ENCODE peak calls at places on chromosomes 11 and 22, in ten cellular contexts. S, V, F, M, J, L, U, C, T and W are unnamed samples.

GRCh38 chr22:48785792-48786678 is 1041.6 kb downstream of the BRD1 start:
- DNase-seq in L (no peak), U (no peak), V (no peak), F (no peak), S (no peak), M (no peak), J (no peak), C (no peak), T (no peak), W (no peak)

GRCh38 chr11:326842-327580 is 6.4 kb upstream of the IFITM3 start:
- DNase-seq in C (peak), J (peak), S (no peak), M (no peak), V (no peak), L (peak), T (peak), U (no peak), F (peak), W (no peak)

GRCh38 chr11:92848578-92848977 is 120.9 kb upstream of the MTNR1B start:
- DNase-seq in U (no peak), S (no peak), F (no peak), J (no peak), M (no peak), C (no peak), L (no peak), V (no peak), T (no peak), W (no peak)

GRCh38 chr11:108743851-108744250 is 79.0 kb downstream of the DDX10 start:
- DNase-seq in U (no peak), M (peak), T (no peak), J (no peak), S (no peak), L (no peak), F (no peak), V (no peak), C (no peak), W (no peak)

GRCh38 chr11:7749456-7749855 is 43.2 kb upstream of the OVCH2 start:
- DNase-seq in J (no peak), M (no peak), S (no peak), T (peak), V (no peak), U (no peak), L (no peak), F (no peak), C (no peak), W (no peak)

GRCh38 chr11:46682773-46683752 is 17.4 kb downstream of the ARHGAP1 start:
- DNase-seq in V (no peak), J (peak), C (no peak), S (no peak), T (peak), F (peak), L (no peak), M (no peak), U (no peak), W (no peak)

GRCh38 chr22:32829451-32829851 is 27.9 kb downstream of the TIMP3 start:
- DNase-seq in M (no peak), S (no peak), V (no peak), U (no peak), J (no peak), C (no peak), F (no peak), T (no peak), L (no peak), W (no peak)

GRCh38 chr22:35445933-35446332 is 46.0 kb downstream of the MCM5 start:
- DNase-seq in J (no peak), L (no peak), T (no peak), U (no peak), C (no peak), V (no peak), F (no peak), S (no peak), M (no peak), W (no peak)

GRCh38 chr11:109934151-109934550 is 159.0 kb upstream of the ZC3H12C start:
- DNase-seq in L (no peak), S (no peak), F (no peak), M (no peak), T (no peak), C (no peak), V (no peak), J (no peak), U (no peak), W (no peak)

GRCh38 chr11:59560290-59560701 is 49.0 kb downstream of the OR4D9 start:
- DNase-seq in U (no peak), L (no peak), V (peak), T (peak), F (peak), J (peak), S (peak), C (no peak), M (peak), W (peak)

GRCh38 chr11:17578296-17578695 is 31.2 kb downstream of the OTOG start:
- DNase-seq in L (no peak), C (no peak), U (no peak), V (no peak), T (no peak), J (no peak), F (no peak), M (no peak), S (no peak), W (no peak)

GRCh38 chr11:3119141-3119821 is 45.8 kb downstream of the OSBPL5 start:
- DNase-seq in C (no peak), U (no peak), T (no peak), J (no peak), S (no peak), V (no peak), F (peak), M (no peak), L (peak), W (no peak)

GRCh38 chr11:31827458-31828206 is 16.5 kb upstream of the PAX6 start:
- DNase-seq in U (no peak), J (peak), C (no peak), V (no peak), F (no peak), T (no peak), L (no peak), S (no peak), M (no peak), W (no peak)

GRCh38 chr22:25083414-25084166 is 116.1 kb upstream of the CRYBB3 start:
- DNase-seq in S (no peak), V (no peak), L (no peak), J (no peak), C (no peak), F (no peak), M (no peak), T (no peak), U (no peak), W (no peak)

GRCh38 chr22:24985824-24986214 is 33.3 kb downstream of the KIAA1671 start:
- DNase-seq in C (no peak), M (no peak), U (no peak), V (no peak), L (no peak), J (peak), F (peak), S (no peak), T (peak), W (peak)

GRCh38 chr11:73752216-73752867 is 8.5 kb downstream of the RAB6A start:
- DNase-seq in J (peak), U (no peak), L (no peak), V (no peak), T (no peak), M (peak), S (no peak), F (peak), C (no peak), W (no peak)

GRCh38 chr11:35147273-35147672 is 8.3 kb downstream of the CD44 start:
- DNase-seq in C (no peak), M (no peak), U (no peak), S (no peak), V (no peak), L (no peak), F (no peak), J (no peak), T (no peak), W (no peak)

GRCh38 chr22:24112188-24112587 is 69.1 kb upstream of the SUSD2 start:
- DNase-seq in M (no peak), S (no peak), F (no peak), L (no peak), U (no peak), T (peak), J (no peak), V (no peak), C (no peak), W (peak)

GRCh38 chr11:109704432-109704831 is 282.4 kb downstream of the C11orf87 start:
- DNase-seq in T (no peak), J (no peak), V (no peak), F (no peak), S (no peak), L (no peak), U (no peak), M (no peak), C (no peak), W (no peak)

GRCh38 chr11:41307371-41308080 is 151.9 kb downstream of the LRRC4C start:
- DNase-seq in V (no peak), U (no peak), T (no peak), S (no peak), J (no peak), M (no peak), C (peak), L (no peak), F (no peak), W (no peak)

GRCh38 chr11:69820441-69820840 is 1.2 kb upstream of the FGF3 start:
- DNase-seq in S (no peak), V (no peak), M (no peak), T (no peak), J (no peak), F (no peak), U (no peak), C (no peak), L (no peak), W (no peak)

GRCh38 chr11:85902353-85902752 is 47.2 kb downstream of the CCDC83 start:
- DNase-seq in M (no peak), T (no peak), U (no peak), C (no peak), V (no peak), S (no peak), L (no peak), F (no peak), J (no peak), W (no peak)

GRCh38 chr11:18523079-18523478 is 3.7 kb downstream of the TSG101 start:
- DNase-seq in F (no peak), S (no peak), U (no peak), V (no peak), T (no peak), M (no peak), L (no peak), C (no peak), J (no peak), W (no peak)

GRCh38 chr22:46131151-46131587 is 19.2 kb upstream of the PPARA start:
- DNase-seq in C (no peak), V (no peak), T (no peak), F (no peak), L (no peak), U (no peak), M (no peak), S (no peak), J (no peak), W (no peak)

GRCh38 chr22:50184004-50184461 is 1.7 kb upstream of the TRABD start:
- DNase-seq in J (peak), T (peak), C (peak), V (no peak), U (no peak), L (peak), F (peak), S (peak), M (no peak), W (peak)

GRCh38 chr11:118622376-118623290 is 15.2 kb downstream of the PHLDB1 start:
- DNase-seq in J (peak), C (no peak), S (no peak), T (peak), U (peak), L (peak), V (no peak), F (peak), M (peak), W (peak)

GRCh38 chr22:25714070-25714469 is 27.9 kb upstream of the MYO18B start:
- DNase-seq in J (no peak), S (no peak), M (no peak), L (no peak), V (no peak), U (no peak), C (no peak), F (no peak), T (no peak), W (no peak)

GRCh38 chr22:26585104-26585790 is 4.7 kb downstream of the TPST2 start:
- DNase-seq in U (no peak), L (peak), F (peak), T (peak), C (no peak), J (peak), S (no peak), M (peak), V (no peak), W (peak)

GRCh38 chr11:71365626-71366025 is 82.6 kb downstream of the DHCR7 start:
- DNase-seq in C (no peak), V (no peak), J (no peak), T (no peak), M (no peak), F (no peak), U (no peak), L (no peak), S (no peak), W (no peak)

GRCh38 chr11:123770712-123771111 is 16.4 kb upstream of the OR6X1 start:
- DNase-seq in L (no peak), C (no peak), J (no peak), V (no peak), M (no peak), S (no peak), U (no peak), T (no peak), F (no peak), W (no peak)

GRCh38 chr11:120260616-120261015 is 20.7 kb downstream of the POU2F3 start:
- DNase-seq in C (no peak), F (no peak), V (no peak), S (no peak), M (no peak), T (no peak), U (no peak), J (no peak), L (no peak), W (no peak)

GRCh38 chr11:16844268-16844667 is 105.8 kb downstream of the C11orf58 start:
- DNase-seq in F (no peak), L (no peak), M (no peak), S (no peak), J (no peak), T (no peak), C (no peak), U (no peak), V (no peak), W (no peak)

GRCh38 chr11:73216466-73216865 is 1.6 kb upstream of the P2RY2 start:
- DNase-seq in J (no peak), M (no peak), T (no peak), F (no peak), C (no peak), V (no peak), U (no peak), S (no peak), L (no peak), W (no peak)

GRCh38 chr11:122100222-122101080 is 15.6 kb downstream of the BLID start:
- DNase-seq in T (peak), V (no peak), U (no peak), F (peak), J (peak), C (no peak), M (peak), L (peak), S (no peak), W (peak)

GRCh38 chr11:95299078-95299611 is 68.1 kb upstream of the SESN3 start:
- DNase-seq in J (peak), T (no peak), V (no peak), F (no peak), L (no peak), M (peak), U (no peak), C (no peak), S (no peak), W (peak)

GRCh38 chr11:3123316-3123715 is 41.8 kb downstream of the OSBPL5 start:
- DNase-seq in M (peak), F (peak), V (no peak), T (no peak), U (no peak), L (peak), C (no peak), S (no peak), J (peak), W (peak)

GRCh38 chr22:23101524-23101923 is 31.2 kb downstream of the GNAZ start:
- DNase-seq in S (no peak), C (no peak), F (no peak), U (no peak), V (no peak), J (no peak), M (no peak), T (no peak), L (no peak), W (no peak)

GRCh38 chr11:112795142-112795815 is 165.9 kb upstream of the NCAM1 start:
- DNase-seq in T (peak), U (peak), F (peak), M (no peak), S (peak), J (peak), L (no peak), V (peak), C (no peak), W (peak)

GRCh38 chr11:116501728-116502127 is 271.1 kb downstream of the BUD13 start:
- DNase-seq in T (no peak), S (peak), L (no peak), C (no peak), F (no peak), J (no peak), U (no peak), M (no peak), V (no peak), W (no peak)
- H3K4me3 ChIP-seq in T (no peak), S (no peak), L (no peak), C (no peak), F (no peak), J (no peak), U (no peak), M (no peak), V (no peak), W (no peak)

GRCh38 chr11:45212566-45213315 is 66.3 kb downstream of the PRDM11 start:
- DNase-seq in L (no peak), S (peak), V (no peak), T (no peak), U (peak), M (no peak), J (no peak), F (no peak), C (no peak), W (no peak)
- TF ChIP-seq CTCF in L (no peak), S (peak), V (no peak), T (no peak), U (peak), M (peak), J (peak), F (no peak), C (no peak), W (no peak)

DNA sequence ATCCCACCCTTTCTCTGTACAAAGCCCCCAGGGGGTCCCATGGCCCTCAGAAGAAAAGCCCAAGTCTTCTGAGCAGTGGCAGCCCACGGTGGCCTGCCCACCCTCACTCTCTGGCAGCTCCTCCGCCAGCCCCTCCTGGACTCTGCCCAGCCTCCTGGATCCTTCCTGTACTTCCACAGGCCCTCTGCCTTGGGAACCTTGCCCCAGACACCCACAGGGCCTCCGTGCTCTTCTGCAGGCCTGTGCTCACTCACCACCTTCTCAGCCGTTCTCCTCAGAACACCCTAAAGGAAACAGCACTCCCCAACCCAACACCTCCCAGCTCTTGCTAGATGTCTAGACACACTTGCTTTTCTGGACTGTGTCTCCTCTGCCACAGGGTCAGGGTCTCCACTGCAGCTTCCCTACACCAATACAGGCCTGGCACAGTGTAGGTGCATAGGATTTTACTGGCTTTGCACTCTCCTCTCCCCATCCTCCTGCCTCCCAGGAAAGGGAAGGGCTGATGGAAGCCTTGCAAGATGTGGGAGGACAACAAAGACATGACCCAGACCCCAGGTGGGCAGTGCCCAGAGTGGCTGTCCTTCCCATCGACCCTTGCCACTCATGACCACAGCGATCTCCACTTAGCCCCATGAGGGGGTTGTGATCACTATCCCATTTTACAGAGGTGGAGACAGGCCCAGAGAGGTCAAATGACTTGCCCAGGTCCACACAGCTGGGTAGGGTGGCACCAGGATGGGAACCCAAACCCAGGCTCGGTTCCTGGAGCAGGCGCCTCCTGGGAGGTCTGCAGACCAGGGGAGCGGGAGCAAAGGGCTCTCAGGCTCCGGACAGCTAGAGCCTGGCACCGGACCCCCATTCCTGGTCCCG is 2.0 kb downstream of the SCARF2 start:
- DNase-seq in T (no peak), U (no peak), S (no peak), L (no peak), F (no peak), J (peak), C (no peak), V (no peak), M (no peak), W (no peak)
- H3K4me3 ChIP-seq in T (peak), U (no peak), S (no peak), L (peak), F (peak), J (peak), C (no peak), V (no peak), M (peak), W (peak)

GRCh38 chr11:114250993-114251796 is 45.0 kb upstream of the NNMT start:
- DNase-seq in M (no peak), S (no peak), C (no peak), T (no peak), J (peak), F (no peak), V (no peak), U (no peak), L (peak), W (no peak)

GRCh38 chr11:114254571-114255146 is 41.5 kb upstream of the NNMT start:
- DNase-seq in V (no peak), M (no peak), J (no peak), F (no peak), L (no peak), S (no peak), C (no peak), U (no peak), T (no peak), W (no peak)

GRCh38 chr11:114250180-114250579 is 46.0 kb upstream of the NNMT start:
- DNase-seq in J (no peak), M (no peak), L (no peak), S (no peak), F (no peak), C (no peak), U (no peak), T (no peak), V (no peak), W (no peak)

GRCh38 chr11:114253771-114254170 is 42.4 kb upstream of the NNMT start:
- DNase-seq in F (no peak), U (no peak), T (no peak), V (no peak), L (no peak), M (no peak), S (no peak), J (no peak), C (no peak), W (no peak)

DNA sequence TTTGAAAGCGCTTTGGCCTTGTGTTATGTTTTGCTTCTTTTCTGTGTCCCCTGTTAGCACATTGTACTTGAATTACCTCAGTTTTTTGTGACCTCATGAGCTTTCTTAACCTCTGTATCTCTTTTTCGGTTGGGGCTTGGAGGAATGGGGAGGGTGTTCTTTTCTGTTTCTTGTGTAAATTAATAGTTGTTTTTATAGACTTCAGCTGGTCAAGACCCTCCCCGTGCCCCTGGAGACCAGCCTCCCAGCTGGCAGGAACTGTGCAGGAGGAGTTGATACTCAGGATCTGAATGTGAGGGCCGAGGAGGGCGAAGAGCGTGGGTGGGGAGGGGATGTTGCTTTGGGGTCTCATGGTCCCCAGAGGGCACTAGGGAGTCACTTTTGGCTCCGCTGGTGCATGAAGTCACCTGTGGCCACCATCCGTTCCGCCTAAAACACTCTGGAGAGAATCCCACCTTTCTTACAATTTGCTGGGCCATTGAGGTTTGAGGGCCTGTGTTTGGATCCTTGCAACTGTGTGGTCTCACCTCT is 44.3 kb upstream of the NNMT start:
- DNase-seq in T (no peak), J (no peak), F (no peak), C (no peak), L (no peak), V (no peak), S (no peak), M (no peak), U (no peak), W (no peak)
- TF ChIP-seq CTCF in T (no peak), J (no peak), F (no peak), C (peak), L (no peak), V (no peak), S (peak), M (no peak), U (no peak), W (no peak)